ENCODE peak calls at places on chromosomes 2 and 18, in seven cellular contexts. One of them, this sample, is unnamed.

GRCh38 chr2:212929116-212929515 is 222.3 kb downstream of the IKZF2 start:
- DNase-seq in heart left ventricle: no peak
- DNase-seq in H1: no peak
- DNase-seq in cardiac fibroblast: no peak
- DNase-seq in choroid plexus epithelial cell: no peak
- DNase-seq in IMR-90: no peak
- DNase-seq in putamen: peak
- DNase-seq in this sample: no peak

GRCh38 chr2:20097889-20098714 is 46.7 kb upstream of the LAPTM4A start:
- DNase-seq in choroid plexus epithelial cell: peak
- DNase-seq in cardiac fibroblast: peak
- DNase-seq in H1: peak
- DNase-seq in putamen: peak
- DNase-seq in IMR-90: peak
- DNase-seq in heart left ventricle: peak
- DNase-seq in this sample: peak

GRCh38 chr18:36872329-36872728 is 43.4 kb downstream of the KIAA1328 start:
- DNase-seq in putamen: no peak
- DNase-seq in H1: no peak
- DNase-seq in choroid plexus epithelial cell: peak
- DNase-seq in heart left ventricle: no peak
- DNase-seq in cardiac fibroblast: no peak
- DNase-seq in IMR-90: no peak
- DNase-seq in this sample: no peak

GRCh38 chr2:26298638-26299393 is 47.1 kb upstream of the SELENOI start:
- DNase-seq in choroid plexus epithelial cell: peak
- DNase-seq in IMR-90: peak
- DNase-seq in putamen: no peak
- DNase-seq in cardiac fibroblast: peak
- DNase-seq in heart left ventricle: no peak
- DNase-seq in H1: no peak
- DNase-seq in this sample: peak

GRCh38 chr2:218855305-218856167 is 4.1 kb upstream of the WNT6 start:
- DNase-seq in putamen: no peak
- DNase-seq in cardiac fibroblast: no peak
- DNase-seq in heart left ventricle: no peak
- DNase-seq in IMR-90: no peak
- DNase-seq in choroid plexus epithelial cell: no peak
- DNase-seq in H1: no peak
- DNase-seq in this sample: no peak

GRCh38 chr18:11981633-11982366 is 493 bp downstream of the IMPA2 start:
- DNase-seq in cardiac fibroblast: peak
- DNase-seq in heart left ventricle: no peak
- DNase-seq in choroid plexus epithelial cell: peak
- DNase-seq in putamen: no peak
- DNase-seq in IMR-90: peak
- DNase-seq in H1: no peak
- DNase-seq in this sample: peak

GRCh38 chr2:226649871-226650660 is 149.6 kb downstream of the IRS1 start:
- DNase-seq in IMR-90: peak
- DNase-seq in choroid plexus epithelial cell: peak
- DNase-seq in putamen: peak
- DNase-seq in heart left ventricle: peak
- DNase-seq in H1: peak
- DNase-seq in cardiac fibroblast: peak
- DNase-seq in this sample: peak

GRCh38 chr18:7168408-7168807 is 50.8 kb upstream of the LAMA1 start:
- DNase-seq in IMR-90: no peak
- DNase-seq in cardiac fibroblast: no peak
- DNase-seq in putamen: no peak
- DNase-seq in H1: no peak
- DNase-seq in heart left ventricle: no peak
- DNase-seq in choroid plexus epithelial cell: no peak
- DNase-seq in this sample: no peak

GRCh38 chr2:152762202-152762601 is 43.8 kb downstream of the ARL6IP6 start:
- DNase-seq in H1: peak
- DNase-seq in heart left ventricle: no peak
- DNase-seq in putamen: no peak
- DNase-seq in IMR-90: peak
- DNase-seq in choroid plexus epithelial cell: peak
- DNase-seq in cardiac fibroblast: peak
- DNase-seq in this sample: peak